ENCODE peak calls at places on chromosomes 3 and 15, in nine cellular contexts. U is A549, R is GM12865, A is ovary, F is astrocyte of the spinal cord, G is dorsolateral prefrontal cortex, B is fibroblast of mammary gland, Z is GM06990, T is Caco-2. J is an unnamed sample.

GRCh38 chr3:183911087-183911486 is 26.4 kb upstream of the PARL start:
- DNase-seq in U (no peak), R (no peak), A (no peak), F (no peak), G (no peak), B (no peak), Z (no peak), T (no peak), J (no peak)

GRCh38 chr3:188974856-188975611 is 196.7 kb upstream of the TPRG1 start:
- DNase-seq in U (no peak), R (peak; percentile 43), A (no peak), F (peak; percentile 86), G (no peak), B (peak; percentile 85), Z (no peak), T (no peak), J (peak; percentile 45)

GRCh38 chr15:29734917-29735572 is 87.2 kb downstream of the TJP1 start:
- DNase-seq in U (peak; percentile 66), R (peak; percentile 28), A (no peak), F (peak; percentile 49), G (no peak), B (peak; percentile 43), Z (no peak), T (peak; percentile 58), J (no peak)

GRCh38 chr15:84878504-84878903 is 6.0 kb upstream of the SLC28A1 start:
- DNase-seq in U (peak; percentile 62), R (peak; percentile 65), A (peak; percentile 82), F (peak; percentile 42), G (peak; percentile 68), B (peak; percentile 55), Z (no peak), T (peak; percentile 58), J (peak; percentile 61)

GRCh38 chr3:52364322-52364721 is 48.2 kb downstream of the DNAH1 start:
- DNase-seq in U (no peak), R (no peak), A (no peak), F (no peak), G (no peak), B (no peak), Z (no peak), T (no peak), J (no peak)

GRCh38 chr15:74773731-74774252 is 8.1 kb upstream of the CSK start:
- DNase-seq in U (no peak), R (no peak), A (no peak), F (no peak), G (no peak), B (no peak), Z (no peak), T (no peak), J (peak; percentile 44)

GRCh38 chr3:107928084-107928445 is 162.8 kb downstream of the CD47 start:
- DNase-seq in U (peak; percentile 18), R (no peak), A (no peak), F (peak; percentile 26), G (no peak), B (peak; percentile 59), Z (no peak), T (peak; percentile 1), J (peak; percentile 70)

GRCh38 chr3:185473290-185473815 is 25.5 kb downstream of the TMEM41A start:
- DNase-seq in U (no peak), R (no peak), A (no peak), F (peak; percentile 22), G (peak; percentile 66), B (peak; percentile 15), Z (no peak), T (no peak), J (no peak)

GRCh38 chr3:16841906-16842709 is 42.6 kb upstream of the PLCL2 start:
- DNase-seq in U (no peak), R (peak; percentile 89), A (no peak), F (no peak), G (peak; percentile 41), B (no peak), Z (peak; percentile 83), T (no peak), J (no peak)

GRCh38 chr3:194270627-194271458 is 80.3 kb downstream of the CPN2 start:
- DNase-seq in U (no peak), R (no peak), A (peak; percentile 86), F (peak; percentile 55), G (peak; percentile 93), B (peak; percentile 77), Z (no peak), T (peak; percentile 21), J (peak; percentile 71)

GRCh38 chr3:32334675-32335074 is 57.0 kb upstream of the CMTM7 start:
- DNase-seq in U (no peak), R (peak; percentile 40), A (no peak), F (no peak), G (no peak), B (no peak), Z (no peak), T (peak; percentile 38), J (no peak)

GRCh38 chr3:9400626-9401025 is 3.2 kb downstream of the SETD5 start:
- DNase-seq in U (no peak), R (no peak), A (no peak), F (no peak), G (no peak), B (no peak), Z (no peak), T (no peak), J (no peak)

GRCh38 chr3:66037986-66038369 is 740 bp downstream of the MAGI1 start:
- DNase-seq in U (no peak), R (peak; percentile 8), A (peak; percentile 48), F (no peak), G (no peak), B (no peak), Z (peak; percentile 48), T (peak; percentile 32), J (peak; percentile 44)

GRCh38 chr3:149879872-149880271 is 66.9 kb downstream of the RNF13 start:
- DNase-seq in U (peak; percentile 8), R (peak; percentile 36), A (peak; percentile 82), F (peak; percentile 72), G (peak; percentile 62), B (peak; percentile 68), Z (no peak), T (peak; percentile 46), J (peak; percentile 39)

GRCh38 chr15:43215961-43216360 is 4.9 kb downstream of the EPB42 start:
- DNase-seq in U (no peak), R (no peak), A (no peak), F (peak; percentile 10), G (no peak), B (no peak), Z (no peak), T (no peak), J (peak; percentile 26)

GRCh38 chr3:189488241-189488767 is 142.9 kb upstream of the TP63 start:
- DNase-seq in U (no peak), R (no peak), A (no peak), F (peak; percentile 80), G (no peak), B (peak; percentile 87), Z (no peak), T (no peak), J (peak; percentile 2)

GRCh38 chr3:194577985-194578905 is 55.0 kb downstream of the TMEM44 start:
- DNase-seq in U (peak; percentile 86), R (no peak), A (no peak), F (peak; percentile 93), G (no peak), B (peak; percentile 96), Z (no peak), T (no peak), J (peak; percentile 84)

GRCh38 chr3:61299343-61299742 is 48.1 kb upstream of the FHIT start:
- DNase-seq in U (no peak), R (no peak), A (no peak), F (no peak), G (no peak), B (no peak), Z (no peak), T (peak; percentile 15), J (no peak)

DNA sequence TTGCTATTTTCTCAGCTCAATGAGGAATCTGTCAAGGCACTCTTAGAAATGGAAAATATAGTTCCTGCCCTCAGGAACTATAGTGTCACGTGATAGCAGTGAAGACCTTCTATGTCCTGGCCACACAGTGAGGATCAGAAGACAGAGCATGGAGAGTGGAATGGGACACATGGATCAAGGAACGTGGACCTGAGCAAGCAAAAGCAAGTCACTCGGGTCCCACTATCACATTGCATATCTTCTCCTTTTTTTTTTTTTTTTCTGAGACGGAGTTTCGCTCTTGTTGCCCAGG is 21.2 kb downstream of the SMAD3 start:
- DNase-seq in U (no peak), R (no peak), A (no peak), F (no peak), G (no peak), B (no peak), Z (no peak), T (no peak), J (no peak)
- H3K4me3 ChIP-seq in U (no peak overlapping the region), R (no peak overlapping the region), A (no peak overlapping the region), F (no peak overlapping the region), G (no peak overlapping the region), B (no peak overlapping the region), Z (no peak overlapping the region), T (no peak overlapping the region), J (no peak overlapping the region)

GRCh38 chr3:50620420-50620819 is 3.5 kb downstream of the MAPKAPK3 start:
- DNase-seq in U (no peak), R (no peak), A (no peak), F (no peak), G (no peak), B (no peak), Z (no peak), T (no peak), J (no peak)
- TF ChIP-seq CTCF in U (no peak), R (no peak), A (no peak), F (no peak), G (no peak), B (no peak), Z (no peak), T (no peak), J (no peak)

GRCh38 chr3:12868039-12869024 is 27.0 kb upstream of the RPL32 start:
- DNase-seq in U (peak; percentile 85), R (peak; percentile 74), A (peak; percentile 86), F (peak; percentile 88), G (peak; percentile 91), B (peak; percentile 90), Z (peak; percentile 62), T (peak; percentile 85), J (peak; percentile 86)
- H3K4me3 ChIP-seq in U (no peak overlapping the region), R (peak overlapping the region; percentile 36), A (peak overlapping the region; percentile 5), F (no peak overlapping the region), G (peak overlapping the region; percentile 26), B (peak overlapping the region; percentile 17), Z (peak overlapping the region; percentile 48), T (no peak overlapping the region), J (no peak overlapping the region)

DNA sequence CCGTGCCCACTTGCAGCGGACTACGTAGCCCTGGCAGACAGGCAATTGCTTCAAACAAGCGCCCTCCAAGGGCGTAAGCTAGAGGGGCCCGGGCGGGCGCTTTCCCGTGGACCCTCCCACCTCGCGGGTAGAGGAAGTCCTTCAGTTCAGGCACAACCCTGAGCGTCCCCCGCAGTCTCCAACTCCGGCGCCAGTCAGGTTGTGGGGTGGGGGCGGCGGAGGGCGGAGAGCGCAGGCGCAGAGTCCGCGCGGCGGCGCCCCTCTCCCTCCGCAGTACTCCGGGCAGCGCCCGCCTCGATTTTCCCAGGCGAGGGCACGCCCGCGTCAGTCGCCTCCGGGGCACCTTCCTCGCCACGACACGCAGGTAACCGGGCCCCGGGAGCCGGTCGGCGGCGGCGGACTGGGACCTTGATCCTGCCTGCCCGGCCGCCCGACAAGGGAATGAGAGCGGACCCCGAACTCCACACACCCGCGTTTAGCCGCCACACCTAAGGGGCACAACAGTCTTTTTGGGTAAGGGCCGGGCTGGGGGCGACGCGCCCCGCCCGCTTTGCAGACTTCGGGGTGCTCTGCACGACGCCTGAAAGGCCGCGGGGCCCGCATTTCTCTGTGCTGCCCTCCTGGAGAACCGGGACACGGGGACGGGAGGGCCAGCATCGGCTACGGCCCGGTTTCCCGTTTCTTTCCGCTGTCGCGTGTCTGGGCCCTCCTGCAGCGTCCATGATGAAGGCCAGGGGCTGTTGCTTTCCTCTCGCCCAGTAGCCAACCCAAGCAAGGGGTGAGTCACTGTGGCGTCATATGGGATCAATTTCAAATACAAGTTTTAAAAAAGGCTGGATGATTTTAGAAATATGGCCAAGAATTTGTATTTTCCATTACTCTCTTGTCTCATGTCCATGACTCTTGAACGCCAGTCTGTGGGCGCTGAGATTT is at the start of gene SLC35G2:
- DNase-seq in U (peak; percentile 35), R (peak; percentile 18), A (peak; percentile 75), F (peak; percentile 83), G (peak; percentile 82), B (peak; percentile 89), Z (peak; percentile 63), T (peak; percentile 51), J (peak; percentile 80)
- TF ChIP-seq CTCF in U (no peak), R (no peak), A (no peak), F (no peak), G (no peak), B (no peak), Z (no peak), T (no peak), J (peak; percentile 17)